ENCODE peak calls at places on chromosomes 5 and 9, in eight cellular contexts. R is SHP77, O is OCI-M1, D is germinal center, A is NCI-H1092 treated with DMSO at 0.1 percent for 48 hours, I is MCF 10A, M is pons, Q is iPS DF 19.7. U is an unnamed sample.

GRCh38 chr9:130143279-130143893 is 28.8 kb upstream of the NCS1 start:
- DNase-seq in R (peak), I (peak), O (no peak), Q (no peak), A (no peak), D (no peak), M (no peak), U (no peak)

GRCh38 chr5:134902071-134902801 is 2.7 kb upstream of the PCBD2 start:
- DNase-seq in A (no peak), R (no peak), I (no peak), Q (no peak), D (peak), O (peak), M (no peak), U (no peak)

GRCh38 chr9:117076571-117077300 is 338.1 kb downstream of the ASTN2 start:
- DNase-seq in A (no peak), I (no peak), D (no peak), O (no peak), M (no peak), Q (no peak), R (no peak), U (no peak)

GRCh38 chr5:35488055-35488454 is 129.6 kb upstream of the SPEF2 start:
- DNase-seq in D (no peak), I (no peak), M (no peak), R (no peak), O (no peak), A (no peak), Q (no peak), U (no peak)

GRCh38 chr9:71822455-71822854 is 54.1 kb upstream of the CEMIP2 start:
- DNase-seq in A (no peak), R (no peak), Q (no peak), M (no peak), D (no peak), O (no peak), I (no peak), U (no peak)

GRCh38 chr5:66415208-66415607 is 181.0 kb upstream of the MAST4 start:
- DNase-seq in Q (no peak), A (no peak), M (no peak), O (peak), R (no peak), I (peak), D (no peak), U (no peak)

GRCh38 chr9:134969401-134969800 is 51.7 kb upstream of the FCN1 start:
- DNase-seq in A (no peak), I (no peak), R (no peak), Q (no peak), M (no peak), D (no peak), O (no peak), U (no peak)

GRCh38 chr9:36132081-36132480 is 4.5 kb upstream of the GLIPR2 start:
- DNase-seq in R (no peak), O (peak), A (no peak), I (peak), Q (no peak), D (no peak), M (no peak), U (no peak)

GRCh38 chr9:71638627-71639026 is 129.7 kb downstream of the CEMIP2 start:
- DNase-seq in D (no peak), M (peak), O (no peak), Q (no peak), I (no peak), R (no peak), A (no peak), U (peak)

GRCh38 chr9:8916771-8917170 is 1117.2 kb upstream of the DMAC1 start:
- DNase-seq in Q (no peak), A (no peak), M (peak), I (no peak), O (no peak), R (no peak), D (no peak), U (no peak)

GRCh38 chr5:111694183-111694582 is 62.8 kb downstream of the NREP start:
- DNase-seq in I (peak), D (no peak), Q (no peak), M (no peak), A (no peak), R (no peak), O (no peak), U (no peak)

U was measured in erythroblast.